ENCODE peak calls at places on chromosomes 5 and 9, in ten cellular contexts. One of them, this sample, is unnamed.

GRCh38 chr5:124402144-124402581 is 344.3 kb downstream of the ZNF608 start:
- DNase-seq in AG09309: peak
- DNase-seq in H54: no peak
- DNase-seq in activated T-cell treated with anti-CD3 and anti-CD28 coated beads, Interleukin-2, amount 50 U/mL, for 72 hours: no peak
- DNase-seq in stimulated activated CD4-positive, alpha-beta T cell treated with anti-CD3 and anti-CD28 coated beads, Interleukin-12 subunit alpha, Interleukin-12 subunit beta, amount 100 ng/mL, for 4 hours: no peak
- DNase-seq in activated naive CD4-positive, alpha-beta T cell treated with Interleukin-2 at 50 U/mL for 16 hours: no peak
- DNase-seq in globus pallidus: no peak
- DNase-seq in GM12865: no peak
- DNase-seq in GM20000: no peak
- DNase-seq in NCI-H2171: no peak
- DNase-seq in this sample: peak

GRCh38 chr5:138662599-138662998 is 87.4 kb upstream of the HSPA9 start:
- DNase-seq in GM12865: no peak
- DNase-seq in activated T-cell treated with anti-CD3 and anti-CD28 coated beads, Interleukin-2, amount 50 U/mL, for 72 hours: peak
- DNase-seq in H54: no peak
- DNase-seq in AG09309: no peak
- DNase-seq in stimulated activated CD4-positive, alpha-beta T cell treated with anti-CD3 and anti-CD28 coated beads, Interleukin-12 subunit alpha, Interleukin-12 subunit beta, amount 100 ng/mL, for 4 hours: peak
- DNase-seq in GM20000: no peak
- DNase-seq in globus pallidus: no peak
- DNase-seq in NCI-H2171: no peak
- DNase-seq in activated naive CD4-positive, alpha-beta T cell treated with Interleukin-2 at 50 U/mL for 16 hours: peak
- DNase-seq in this sample: no peak

GRCh38 chr9:134340475-134341186 is 14.4 kb downstream of the RXRA start:
- DNase-seq in GM12865: no peak
- DNase-seq in globus pallidus: no peak
- DNase-seq in NCI-H2171: no peak
- DNase-seq in GM20000: no peak
- DNase-seq in activated T-cell treated with anti-CD3 and anti-CD28 coated beads, Interleukin-2, amount 50 U/mL, for 72 hours: no peak
- DNase-seq in stimulated activated CD4-positive, alpha-beta T cell treated with anti-CD3 and anti-CD28 coated beads, Interleukin-12 subunit alpha, Interleukin-12 subunit beta, amount 100 ng/mL, for 4 hours: no peak
- DNase-seq in AG09309: no peak
- DNase-seq in H54: no peak
- DNase-seq in activated naive CD4-positive, alpha-beta T cell treated with Interleukin-2 at 50 U/mL for 16 hours: no peak
- DNase-seq in this sample: no peak

GRCh38 chr9:112867275-112867991 is 23.2 kb downstream of the SLC46A2 start:
- DNase-seq in activated T-cell treated with anti-CD3 and anti-CD28 coated beads, Interleukin-2, amount 50 U/mL, for 72 hours: peak
- DNase-seq in activated naive CD4-positive, alpha-beta T cell treated with Interleukin-2 at 50 U/mL for 16 hours: peak
- DNase-seq in AG09309: no peak
- DNase-seq in H54: peak
- DNase-seq in GM12865: peak
- DNase-seq in stimulated activated CD4-positive, alpha-beta T cell treated with anti-CD3 and anti-CD28 coated beads, Interleukin-12 subunit alpha, Interleukin-12 subunit beta, amount 100 ng/mL, for 4 hours: no peak
- DNase-seq in GM20000: peak
- DNase-seq in NCI-H2171: no peak
- DNase-seq in globus pallidus: no peak
- DNase-seq in this sample: no peak

GRCh38 chr5:27234916-27235315 is 196.5 kb upstream of the CDH9 start:
- DNase-seq in GM12865: no peak
- DNase-seq in GM20000: no peak
- DNase-seq in activated naive CD4-positive, alpha-beta T cell treated with Interleukin-2 at 50 U/mL for 16 hours: no peak
- DNase-seq in AG09309: no peak
- DNase-seq in H54: no peak
- DNase-seq in globus pallidus: no peak
- DNase-seq in activated T-cell treated with anti-CD3 and anti-CD28 coated beads, Interleukin-2, amount 50 U/mL, for 72 hours: no peak
- DNase-seq in stimulated activated CD4-positive, alpha-beta T cell treated with anti-CD3 and anti-CD28 coated beads, Interleukin-12 subunit alpha, Interleukin-12 subunit beta, amount 100 ng/mL, for 4 hours: no peak
- DNase-seq in NCI-H2171: no peak
- DNase-seq in this sample: no peak

GRCh38 chr5:113371788-113372196 is 63.0 kb downstream of the TSSK1B start:
- DNase-seq in NCI-H2171: no peak
- DNase-seq in AG09309: no peak
- DNase-seq in stimulated activated CD4-positive, alpha-beta T cell treated with anti-CD3 and anti-CD28 coated beads, Interleukin-12 subunit alpha, Interleukin-12 subunit beta, amount 100 ng/mL, for 4 hours: no peak
- DNase-seq in activated T-cell treated with anti-CD3 and anti-CD28 coated beads, Interleukin-2, amount 50 U/mL, for 72 hours: no peak
- DNase-seq in GM20000: no peak
- DNase-seq in activated naive CD4-positive, alpha-beta T cell treated with Interleukin-2 at 50 U/mL for 16 hours: no peak
- DNase-seq in globus pallidus: peak
- DNase-seq in H54: no peak
- DNase-seq in GM12865: no peak
- DNase-seq in this sample: no peak

GRCh38 chr5:147485046-147485445 is 24.8 kb downstream of the DPYSL3 start:
- DNase-seq in activated T-cell treated with anti-CD3 and anti-CD28 coated beads, Interleukin-2, amount 50 U/mL, for 72 hours: no peak
- DNase-seq in globus pallidus: no peak
- DNase-seq in activated naive CD4-positive, alpha-beta T cell treated with Interleukin-2 at 50 U/mL for 16 hours: no peak
- DNase-seq in GM12865: no peak
- DNase-seq in AG09309: peak
- DNase-seq in stimulated activated CD4-positive, alpha-beta T cell treated with anti-CD3 and anti-CD28 coated beads, Interleukin-12 subunit alpha, Interleukin-12 subunit beta, amount 100 ng/mL, for 4 hours: no peak
- DNase-seq in GM20000: no peak
- DNase-seq in H54: no peak
- DNase-seq in NCI-H2171: no peak
- DNase-seq in this sample: no peak

GRCh38 chr5:170681013-170681433 is 102.5 kb upstream of the GABRP start:
- DNase-seq in H54: no peak
- DNase-seq in globus pallidus: no peak
- DNase-seq in stimulated activated CD4-positive, alpha-beta T cell treated with anti-CD3 and anti-CD28 coated beads, Interleukin-12 subunit alpha, Interleukin-12 subunit beta, amount 100 ng/mL, for 4 hours: peak
- DNase-seq in NCI-H2171: no peak
- DNase-seq in activated T-cell treated with anti-CD3 and anti-CD28 coated beads, Interleukin-2, amount 50 U/mL, for 72 hours: peak
- DNase-seq in GM12865: peak
- DNase-seq in GM20000: peak
- DNase-seq in activated naive CD4-positive, alpha-beta T cell treated with Interleukin-2 at 50 U/mL for 16 hours: peak
- DNase-seq in AG09309: no peak
- DNase-seq in this sample: no peak

GRCh38 chr5:73515232-73515631 is 17.0 kb downstream of the BTF3 start:
- DNase-seq in globus pallidus: no peak
- DNase-seq in stimulated activated CD4-positive, alpha-beta T cell treated with anti-CD3 and anti-CD28 coated beads, Interleukin-12 subunit alpha, Interleukin-12 subunit beta, amount 100 ng/mL, for 4 hours: no peak
- DNase-seq in AG09309: no peak
- DNase-seq in activated naive CD4-positive, alpha-beta T cell treated with Interleukin-2 at 50 U/mL for 16 hours: no peak
- DNase-seq in activated T-cell treated with anti-CD3 and anti-CD28 coated beads, Interleukin-2, amount 50 U/mL, for 72 hours: no peak
- DNase-seq in H54: no peak
- DNase-seq in NCI-H2171: no peak
- DNase-seq in GM12865: no peak
- DNase-seq in GM20000: no peak
- DNase-seq in this sample: peak

GRCh38 chr5:59301727-59302126 is 591.8 kb downstream of the PDE4D start:
- DNase-seq in AG09309: no peak
- DNase-seq in activated naive CD4-positive, alpha-beta T cell treated with Interleukin-2 at 50 U/mL for 16 hours: no peak
- DNase-seq in GM12865: no peak
- DNase-seq in NCI-H2171: no peak
- DNase-seq in stimulated activated CD4-positive, alpha-beta T cell treated with anti-CD3 and anti-CD28 coated beads, Interleukin-12 subunit alpha, Interleukin-12 subunit beta, amount 100 ng/mL, for 4 hours: no peak
- DNase-seq in GM20000: no peak
- DNase-seq in globus pallidus: no peak
- DNase-seq in H54: no peak
- DNase-seq in activated T-cell treated with anti-CD3 and anti-CD28 coated beads, Interleukin-2, amount 50 U/mL, for 72 hours: no peak
- DNase-seq in this sample: no peak